ENCODE peak calls at places on chromosome 11, in four cellular contexts. F is K562, O is H1, K is A549. N is an unnamed sample.

GRCh38 chr11:126268361-126268707 is 361 bp downstream of the SRPRA start:
- DNase-seq in F (peak; percentile 76), O (no peak), K (no peak), N (no peak)

GRCh38 chr11:4881860-4882500 is at the start of gene OR51T1:
- DNase-seq in F (peak; percentile 32), O (no peak), K (no peak), N (no peak)

GRCh38 chr11:108302121-108302785 is 79.4 kb downstream of the ATM start:
- DNase-seq in F (no peak), O (no peak), K (no peak), N (no peak)

GRCh38 chr11:134065381-134065780 is 3.5 kb upstream of the JAM3 start:
- DNase-seq in F (no peak), O (no peak), K (no peak), N (no peak)

GRCh38 chr11:11022126-11022730 is 164.4 kb upstream of the ZBED5 start:
- DNase-seq in F (peak; percentile 37), O (no peak), K (peak; percentile 16), N (no peak)

GRCh38 chr11:129815596-129816461 is at the start of gene TMEM45B:
- DNase-seq in F (no peak), O (peak; percentile 78), K (no peak), N (no peak)

GRCh38 chr11:73399159-73400090 is 23.2 kb downstream of the RELT start:
- DNase-seq in F (no peak), O (peak; percentile 41), K (no peak), N (no peak)

GRCh38 chr11:105392546-105392945 is 217.3 kb upstream of the GRIA4 start:
- DNase-seq in F (no peak), O (no peak), K (no peak), N (no peak)

GRCh38 chr11:46382644-46383403 is 1.4 kb downstream of the MDK start:
- DNase-seq in F (no peak), O (peak; percentile 72), K (peak; percentile 75), N (peak; percentile 57)

GRCh38 chr11:15119826-15120225 is 5.1 kb downstream of the INSC start:
- DNase-seq in F (no peak), O (no peak), K (no peak), N (no peak)

GRCh38 chr11:62902932-62903331 is 18.2 kb downstream of the CHRM1 start:
- DNase-seq in F (no peak), O (no peak), K (no peak), N (no peak)

GRCh38 chr11:112731538-112731937 is 229.7 kb upstream of the NCAM1 start:
- DNase-seq in F (no peak), O (no peak), K (no peak), N (no peak)

GRCh38 chr11:112082729-112083128 is 3.8 kb downstream of the TIMM8B start:
- DNase-seq in F (no peak), O (no peak), K (no peak), N (no peak)

GRCh38 chr11:6438979-6439571 is 1.7 kb downstream of the HPX start:
- DNase-seq in F (peak; percentile 33), O (peak; percentile 54), K (peak; percentile 68), N (peak; percentile 67)

GRCh38 chr11:35964846-35965245 is 21.0 kb downstream of the LDLRAD3 start:
- DNase-seq in F (no peak), O (no peak), K (no peak), N (no peak)

GRCh38 chr11:46389450-46390330 is 1.9 kb downstream of the CHRM4 start:
- DNase-seq in F (peak; percentile 65), O (peak; percentile 95), K (peak; percentile 82), N (peak; percentile 61)

GRCh38 chr11:103546236-103546635 is 437.0 kb downstream of the DYNC2H1 start:
- DNase-seq in F (no peak), O (no peak), K (no peak), N (no peak)

GRCh38 chr11:100684101-100685065 is 2.7 kb upstream of the ARHGAP42 start:
- DNase-seq in F (no peak), O (no peak), K (peak; percentile 69), N (peak; percentile 21)

GRCh38 chr11:74437441-74437840 is 29.9 kb downstream of the KCNE3 start:
- DNase-seq in F (no peak), O (no peak), K (no peak), N (no peak)

GRCh38 chr11:95108159-95108611 is 18.5 kb downstream of the ENDOD1 start:
- DNase-seq in F (no peak), O (no peak), K (peak; percentile 11), N (no peak)

GRCh38 chr11:24965780-24966179 is 468.9 kb downstream of the LUZP2 start:
- DNase-seq in F (no peak), O (no peak), K (no peak), N (no peak)

GRCh38 chr11:12279672-12280108 is 97.7 kb upstream of the PARVA start:
- DNase-seq in F (no peak), O (no peak), K (no peak), N (no peak)

GRCh38 chr11:34757026-34757451 is 136.1 kb downstream of the EHF start:
- DNase-seq in F (no peak), O (no peak), K (peak; percentile 32), N (no peak)

GRCh38 chr11:126628790-126629621 is 273.5 kb downstream of the ST3GAL4 start:
- DNase-seq in F (no peak), O (no peak), K (no peak), N (no peak)

GRCh38 chr11:14275081-14275480 is 83.9 kb downstream of the RRAS2 start:
- DNase-seq in F (no peak), O (no peak), K (no peak), N (no peak)

GRCh38 chr11:133966924-133967598 is 10.3 kb upstream of the IGSF9B start:
- DNase-seq in F (peak; percentile 50), O (peak; percentile 91), K (peak; percentile 22), N (no peak)

GRCh38 chr11:127789887-127790286 is 789.3 kb upstream of the KIRREL3 start:
- DNase-seq in F (no peak), O (no peak), K (peak; percentile 13), N (no peak)

GRCh38 chr11:111403021-111403725 is 24.1 kb upstream of the POU2AF1 start:
- DNase-seq in F (no peak), O (no peak), K (no peak), N (no peak)

GRCh38 chr11:111450480-111451320 is 61.5 kb downstream of the BTG4 start:
- DNase-seq in F (no peak), O (no peak), K (no peak), N (no peak)

GRCh38 chr11:12963789-12964536 is 45.2 kb upstream of the RASSF10 start:
- DNase-seq in F (peak; percentile 89), O (peak; percentile 92), K (peak; percentile 70), N (peak; percentile 60)

GRCh38 chr11:59145534-59145933 is 2.9 kb downstream of the FAM111A start:
- DNase-seq in F (no peak), O (no peak), K (no peak), N (no peak)

GRCh38 chr11:44987506-44987905 is 36.8 kb upstream of the TP53I11 start:
- DNase-seq in F (no peak), O (no peak), K (no peak), N (no peak)

GRCh38 chr11:44988111-44988510 is 37.4 kb upstream of the TP53I11 start:
- DNase-seq in F (no peak), O (no peak), K (no peak), N (no peak)

GRCh38 chr11:44986315-44986714 is 35.6 kb upstream of the TP53I11 start:
- DNase-seq in F (no peak), O (no peak), K (no peak), N (no peak)

GRCh38 chr11:44983786-44984185 is 33.1 kb upstream of the TP53I11 start:
- DNase-seq in F (no peak), O (no peak), K (no peak), N (no peak)

GRCh38 chr11:44985721-44986120 is 35.0 kb upstream of the TP53I11 start:
- DNase-seq in F (no peak), O (no peak), K (no peak), N (no peak)
- TF ChIP-seq PHF8 in F (no peak), O (no peak), K (no peak), N (no peak)

DNA sequence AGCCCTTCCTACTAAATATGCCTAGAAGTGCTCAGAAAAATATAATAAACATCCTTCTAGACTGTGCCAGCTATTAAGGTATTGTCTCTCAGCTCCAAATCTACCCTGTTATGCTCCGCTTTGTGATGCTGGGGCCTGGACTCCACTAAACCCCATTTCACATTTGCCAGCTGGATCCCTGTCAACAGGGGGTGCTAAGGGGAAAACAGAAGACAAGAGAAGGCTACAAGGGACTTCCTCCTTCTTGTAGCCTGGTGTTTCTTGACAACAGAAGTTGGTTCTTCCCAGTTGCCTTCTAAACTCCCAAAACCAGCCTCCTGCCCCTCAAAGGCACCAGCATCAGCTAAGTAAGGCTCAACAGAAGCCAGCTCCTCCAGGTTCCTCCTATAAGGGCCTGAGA is 5.2 kb downstream of the NUMA1 start:
- DNase-seq in F (no peak), O (no peak), K (peak; percentile 35), N (no peak)
- TF ChIP-seq PHF8 in F (no peak), O (no peak), K (no peak), N (no peak)

DNA sequence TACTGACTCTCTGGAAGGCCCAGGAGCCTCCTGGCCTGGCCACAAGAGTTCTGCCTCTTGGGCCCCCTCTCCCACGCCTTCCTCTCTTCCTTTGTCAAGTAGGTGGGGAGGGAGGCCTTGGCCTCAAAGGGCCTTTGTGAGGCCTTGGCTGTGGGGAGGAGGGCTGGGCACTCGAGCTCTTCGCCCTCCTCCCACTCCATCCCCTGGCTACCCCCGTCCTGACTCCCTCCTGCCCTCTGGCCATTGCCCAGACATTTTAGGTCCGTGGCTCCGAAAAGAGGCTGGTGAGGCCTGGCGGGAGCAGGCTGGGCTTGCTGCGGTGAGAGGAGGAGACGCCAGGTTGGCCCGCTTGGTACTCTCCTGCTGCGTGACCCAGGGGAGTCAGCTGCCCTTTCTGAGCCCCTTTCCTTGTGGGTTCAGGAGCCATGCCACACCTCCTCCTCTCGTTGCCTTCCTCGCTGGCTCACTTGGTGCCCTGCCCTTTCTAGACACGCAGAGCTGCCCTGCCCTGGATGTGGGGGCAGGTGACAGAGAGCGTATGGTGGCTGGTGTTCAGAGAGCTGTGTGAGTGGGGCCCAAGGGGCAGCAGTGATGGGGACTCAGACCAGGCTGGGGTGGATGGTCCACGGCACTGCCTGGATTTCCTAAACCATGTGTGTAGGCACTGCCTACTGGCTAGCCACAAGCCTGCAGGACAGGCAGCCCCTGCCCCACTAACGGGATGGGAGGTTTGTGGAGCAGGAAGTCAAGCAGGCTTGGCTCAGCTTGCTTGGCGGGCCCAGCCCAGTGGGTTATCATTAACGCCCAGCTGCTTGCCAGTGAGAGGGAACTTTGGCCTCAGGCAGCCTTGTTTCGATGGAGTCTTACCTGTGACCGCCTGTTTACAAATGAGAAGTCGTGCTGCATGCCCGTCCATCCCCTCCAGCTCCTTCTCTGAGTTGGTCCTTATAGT is 15.8 kb upstream of the OMP start:
- DNase-seq in F (no peak), O (no peak), K (no peak), N (peak; percentile 39)
- TF ChIP-seq PHF8 in F (no peak), O (no peak), K (no peak), N (no peak)

GRCh38 chr11:31940396-31941037 is 129.4 kb upstream of the PAX6 start:
- DNase-seq in F (no peak), O (no peak), K (no peak), N (no peak)
- TF ChIP-seq PHF8 in F (no peak), O (no peak), K (no peak), N (no peak)

N was measured in HepG2.